ENCODE peak calls at places on chromosomes 11 and 22, in ten cellular contexts. One of them, this sample, is unnamed.
A peak's percentile ranks its signal among the peaks of the same experiment; 100 is the strongest.

GRCh38 chr11:47652070-47652469 is 9.7 kb upstream of the MTCH2 start:
- DNase-seq in activated CD4-positive, alpha-beta T cell treated with anti-CD3 and anti-CD28 coated beads, Interleukin-2, amount 50 U/mL, for 1 hour: no peak
- DNase-seq in WERI-Rb-1: no peak
- DNase-seq in CD4-positive, CD25-positive, alpha-beta regulatory T cell: no peak
- DNase-seq in left kidney: no peak
- DNase-seq in activated CD8-positive, alpha-beta memory T cell treated with anti-CD3 and anti-CD28 coated beads for 48 hours: no peak
- DNase-seq in left ventricle myocardium inferior: no peak
- DNase-seq in heart right ventricle: no peak
- DNase-seq in NAMALWA: no peak
- DNase-seq in H1: no peak
- DNase-seq in this sample: no peak

GRCh38 chr11:130212431-130212961 is 52.9 kb downstream of the ST14 start:
- DNase-seq in activated CD4-positive, alpha-beta T cell treated with anti-CD3 and anti-CD28 coated beads, Interleukin-2, amount 50 U/mL, for 1 hour: no peak
- DNase-seq in heart right ventricle: no peak
- DNase-seq in activated CD8-positive, alpha-beta memory T cell treated with anti-CD3 and anti-CD28 coated beads for 48 hours: no peak
- DNase-seq in H1: peak; percentile 50
- DNase-seq in CD4-positive, CD25-positive, alpha-beta regulatory T cell: no peak
- DNase-seq in left ventricle myocardium inferior: no peak
- DNase-seq in NAMALWA: peak; percentile 26
- DNase-seq in left kidney: no peak
- DNase-seq in WERI-Rb-1: peak; percentile 20
- DNase-seq in this sample: no peak

GRCh38 chr11:43021466-43021865 is 290.3 kb upstream of the API5 start:
- DNase-seq in H1: no peak
- DNase-seq in left kidney: peak; percentile 44
- DNase-seq in NAMALWA: peak; percentile 53
- DNase-seq in left ventricle myocardium inferior: no peak
- DNase-seq in heart right ventricle: no peak
- DNase-seq in WERI-Rb-1: peak; percentile 22
- DNase-seq in activated CD4-positive, alpha-beta T cell treated with anti-CD3 and anti-CD28 coated beads, Interleukin-2, amount 50 U/mL, for 1 hour: no peak
- DNase-seq in CD4-positive, CD25-positive, alpha-beta regulatory T cell: no peak
- DNase-seq in activated CD8-positive, alpha-beta memory T cell treated with anti-CD3 and anti-CD28 coated beads for 48 hours: no peak
- DNase-seq in this sample: peak; percentile 44

GRCh38 chr22:37454857-37455686 is 27.8 kb upstream of the ELFN2 start:
- DNase-seq in H1: no peak
- DNase-seq in heart right ventricle: no peak
- DNase-seq in WERI-Rb-1: no peak
- DNase-seq in left ventricle myocardium inferior: no peak
- DNase-seq in activated CD4-positive, alpha-beta T cell treated with anti-CD3 and anti-CD28 coated beads, Interleukin-2, amount 50 U/mL, for 1 hour: no peak
- DNase-seq in activated CD8-positive, alpha-beta memory T cell treated with anti-CD3 and anti-CD28 coated beads for 48 hours: no peak
- DNase-seq in left kidney: peak; percentile 58
- DNase-seq in NAMALWA: no peak
- DNase-seq in CD4-positive, CD25-positive, alpha-beta regulatory T cell: no peak
- DNase-seq in this sample: peak; percentile 29

GRCh38 chr11:72782081-72782920 is 11.5 kb downstream of the STARD10 start:
- DNase-seq in activated CD4-positive, alpha-beta T cell treated with anti-CD3 and anti-CD28 coated beads, Interleukin-2, amount 50 U/mL, for 1 hour: no peak
- DNase-seq in heart right ventricle: no peak
- DNase-seq in left ventricle myocardium inferior: no peak
- DNase-seq in activated CD8-positive, alpha-beta memory T cell treated with anti-CD3 and anti-CD28 coated beads for 48 hours: no peak
- DNase-seq in NAMALWA: no peak
- DNase-seq in left kidney: peak; percentile 72
- DNase-seq in CD4-positive, CD25-positive, alpha-beta regulatory T cell: no peak
- DNase-seq in H1: peak; percentile 72
- DNase-seq in WERI-Rb-1: peak; percentile 70
- DNase-seq in this sample: no peak

GRCh38 chr11:108115495-108116140 is 5.7 kb upstream of the ACAT1 start:
- DNase-seq in WERI-Rb-1: no peak
- DNase-seq in H1: peak; percentile 45
- DNase-seq in left kidney: peak; percentile 72
- DNase-seq in activated CD4-positive, alpha-beta T cell treated with anti-CD3 and anti-CD28 coated beads, Interleukin-2, amount 50 U/mL, for 1 hour: no peak
- DNase-seq in heart right ventricle: peak; percentile 86
- DNase-seq in NAMALWA: no peak
- DNase-seq in CD4-positive, CD25-positive, alpha-beta regulatory T cell: no peak
- DNase-seq in activated CD8-positive, alpha-beta memory T cell treated with anti-CD3 and anti-CD28 coated beads for 48 hours: no peak
- DNase-seq in left ventricle myocardium inferior: peak; percentile 86
- DNase-seq in this sample: peak; percentile 72

GRCh38 chr11:68659158-68659921 is 25.0 kb upstream of the GAL start:
- DNase-seq in H1: no peak
- DNase-seq in activated CD4-positive, alpha-beta T cell treated with anti-CD3 and anti-CD28 coated beads, Interleukin-2, amount 50 U/mL, for 1 hour: no peak
- DNase-seq in CD4-positive, CD25-positive, alpha-beta regulatory T cell: no peak
- DNase-seq in WERI-Rb-1: no peak
- DNase-seq in left kidney: peak; percentile 69
- DNase-seq in heart right ventricle: peak; percentile 71
- DNase-seq in NAMALWA: no peak
- DNase-seq in left ventricle myocardium inferior: peak; percentile 66
- DNase-seq in activated CD8-positive, alpha-beta memory T cell treated with anti-CD3 and anti-CD28 coated beads for 48 hours: no peak
- DNase-seq in this sample: no peak

GRCh38 chr11:33476945-33477584 is 219.9 kb downstream of the HIPK3 start:
- DNase-seq in heart right ventricle: no peak
- DNase-seq in left kidney: peak; percentile 5
- DNase-seq in left ventricle myocardium inferior: no peak
- DNase-seq in CD4-positive, CD25-positive, alpha-beta regulatory T cell: no peak
- DNase-seq in WERI-Rb-1: no peak
- DNase-seq in activated CD8-positive, alpha-beta memory T cell treated with anti-CD3 and anti-CD28 coated beads for 48 hours: no peak
- DNase-seq in activated CD4-positive, alpha-beta T cell treated with anti-CD3 and anti-CD28 coated beads, Interleukin-2, amount 50 U/mL, for 1 hour: no peak
- DNase-seq in H1: no peak
- DNase-seq in NAMALWA: no peak
- DNase-seq in this sample: no peak

GRCh38 chr22:27804016-27804415 is 2.5 kb upstream of the MN1 start:
- DNase-seq in H1: no peak
- DNase-seq in activated CD8-positive, alpha-beta memory T cell treated with anti-CD3 and anti-CD28 coated beads for 48 hours: no peak
- DNase-seq in WERI-Rb-1: no peak
- DNase-seq in CD4-positive, CD25-positive, alpha-beta regulatory T cell: no peak
- DNase-seq in NAMALWA: no peak
- DNase-seq in heart right ventricle: no peak
- DNase-seq in left kidney: no peak
- DNase-seq in activated CD4-positive, alpha-beta T cell treated with anti-CD3 and anti-CD28 coated beads, Interleukin-2, amount 50 U/mL, for 1 hour: no peak
- DNase-seq in left ventricle myocardium inferior: no peak
- DNase-seq in this sample: no peak

GRCh38 chr11:119460130-119460529 is 37.2 kb upstream of the THY1 start:
- DNase-seq in activated CD4-positive, alpha-beta T cell treated with anti-CD3 and anti-CD28 coated beads, Interleukin-2, amount 50 U/mL, for 1 hour: no peak
- DNase-seq in left kidney: no peak
- DNase-seq in left ventricle myocardium inferior: no peak
- DNase-seq in CD4-positive, CD25-positive, alpha-beta regulatory T cell: no peak
- DNase-seq in H1: no peak
- DNase-seq in NAMALWA: no peak
- DNase-seq in heart right ventricle: no peak
- DNase-seq in activated CD8-positive, alpha-beta memory T cell treated with anti-CD3 and anti-CD28 coated beads for 48 hours: no peak
- DNase-seq in WERI-Rb-1: no peak
- DNase-seq in this sample: no peak

GRCh38 chr11:19460718-19461405 is 220.1 kb upstream of the E2F8 start:
- DNase-seq in left ventricle myocardium inferior: peak; percentile 42
- DNase-seq in left kidney: peak; percentile 14
- DNase-seq in CD4-positive, CD25-positive, alpha-beta regulatory T cell: no peak
- DNase-seq in activated CD4-positive, alpha-beta T cell treated with anti-CD3 and anti-CD28 coated beads, Interleukin-2, amount 50 U/mL, for 1 hour: no peak
- DNase-seq in heart right ventricle: peak; percentile 56
- DNase-seq in activated CD8-positive, alpha-beta memory T cell treated with anti-CD3 and anti-CD28 coated beads for 48 hours: no peak
- DNase-seq in NAMALWA: no peak
- DNase-seq in WERI-Rb-1: no peak
- DNase-seq in H1: no peak
- DNase-seq in this sample: no peak

GRCh38 chr11:22581354-22581753 is 44.3 kb downstream of the FANCF start:
- DNase-seq in NAMALWA: no peak
- DNase-seq in left kidney: no peak
- DNase-seq in heart right ventricle: no peak
- DNase-seq in CD4-positive, CD25-positive, alpha-beta regulatory T cell: no peak
- DNase-seq in H1: no peak
- DNase-seq in left ventricle myocardium inferior: no peak
- DNase-seq in WERI-Rb-1: no peak
- DNase-seq in activated CD4-positive, alpha-beta T cell treated with anti-CD3 and anti-CD28 coated beads, Interleukin-2, amount 50 U/mL, for 1 hour: no peak
- DNase-seq in activated CD8-positive, alpha-beta memory T cell treated with anti-CD3 and anti-CD28 coated beads for 48 hours: no peak
- DNase-seq in this sample: no peak

GRCh38 chr11:68106165-68106940 is 14.8 kb downstream of the CHKA start:
- DNase-seq in heart right ventricle: no peak
- DNase-seq in WERI-Rb-1: no peak
- DNase-seq in left ventricle myocardium inferior: no peak
- DNase-seq in activated CD8-positive, alpha-beta memory T cell treated with anti-CD3 and anti-CD28 coated beads for 48 hours: no peak
- DNase-seq in left kidney: peak; percentile 26
- DNase-seq in NAMALWA: no peak
- DNase-seq in H1: no peak
- DNase-seq in CD4-positive, CD25-positive, alpha-beta regulatory T cell: no peak
- DNase-seq in activated CD4-positive, alpha-beta T cell treated with anti-CD3 and anti-CD28 coated beads, Interleukin-2, amount 50 U/mL, for 1 hour: no peak
- DNase-seq in this sample: no peak

GRCh38 chr22:31583861-31584485 is 78.0 kb downstream of the PISD start:
- DNase-seq in NAMALWA: no peak
- DNase-seq in left ventricle myocardium inferior: no peak
- DNase-seq in activated CD4-positive, alpha-beta T cell treated with anti-CD3 and anti-CD28 coated beads, Interleukin-2, amount 50 U/mL, for 1 hour: no peak
- DNase-seq in CD4-positive, CD25-positive, alpha-beta regulatory T cell: no peak
- DNase-seq in activated CD8-positive, alpha-beta memory T cell treated with anti-CD3 and anti-CD28 coated beads for 48 hours: no peak
- DNase-seq in WERI-Rb-1: no peak
- DNase-seq in left kidney: no peak
- DNase-seq in heart right ventricle: no peak
- DNase-seq in H1: no peak
- DNase-seq in this sample: no peak

GRCh38 chr11:66851698-66852465 is 5.0 kb upstream of the LRFN4 start:
- DNase-seq in NAMALWA: peak; percentile 76
- DNase-seq in CD4-positive, CD25-positive, alpha-beta regulatory T cell: peak; percentile 64
- DNase-seq in activated CD4-positive, alpha-beta T cell treated with anti-CD3 and anti-CD28 coated beads, Interleukin-2, amount 50 U/mL, for 1 hour: peak; percentile 15
- DNase-seq in heart right ventricle: no peak
- DNase-seq in left ventricle myocardium inferior: no peak
- DNase-seq in WERI-Rb-1: peak; percentile 56
- DNase-seq in H1: peak; percentile 80
- DNase-seq in left kidney: no peak
- DNase-seq in activated CD8-positive, alpha-beta memory T cell treated with anti-CD3 and anti-CD28 coated beads for 48 hours: no peak
- DNase-seq in this sample: no peak

GRCh38 chr11:79062814-79063762 is 377.7 kb downstream of the TENM4 start:
- DNase-seq in heart right ventricle: peak; percentile 14
- DNase-seq in activated CD8-positive, alpha-beta memory T cell treated with anti-CD3 and anti-CD28 coated beads for 48 hours: no peak
- DNase-seq in NAMALWA: peak; percentile 2
- DNase-seq in H1: peak; percentile 64
- DNase-seq in CD4-positive, CD25-positive, alpha-beta regulatory T cell: no peak
- DNase-seq in left kidney: peak; percentile 80
- DNase-seq in WERI-Rb-1: peak; percentile 77
- DNase-seq in activated CD4-positive, alpha-beta T cell treated with anti-CD3 and anti-CD28 coated beads, Interleukin-2, amount 50 U/mL, for 1 hour: no peak
- DNase-seq in left ventricle myocardium inferior: no peak
- DNase-seq in this sample: no peak

GRCh38 chr11:124625504-124626168 is 3.0 kb downstream of the TBRG1 start:
- DNase-seq in heart right ventricle: no peak
- DNase-seq in NAMALWA: no peak
- DNase-seq in CD4-positive, CD25-positive, alpha-beta regulatory T cell: no peak
- DNase-seq in left ventricle myocardium inferior: no peak
- DNase-seq in left kidney: no peak
- DNase-seq in H1: no peak
- DNase-seq in activated CD8-positive, alpha-beta memory T cell treated with anti-CD3 and anti-CD28 coated beads for 48 hours: no peak
- DNase-seq in activated CD4-positive, alpha-beta T cell treated with anti-CD3 and anti-CD28 coated beads, Interleukin-2, amount 50 U/mL, for 1 hour: no peak
- DNase-seq in WERI-Rb-1: no peak
- DNase-seq in this sample: no peak

GRCh38 chr11:118633979-118634378 is 26.6 kb downstream of the PHLDB1 start:
- DNase-seq in NAMALWA: no peak
- DNase-seq in activated CD8-positive, alpha-beta memory T cell treated with anti-CD3 and anti-CD28 coated beads for 48 hours: no peak
- DNase-seq in H1: no peak
- DNase-seq in left ventricle myocardium inferior: no peak
- DNase-seq in CD4-positive, CD25-positive, alpha-beta regulatory T cell: no peak
- DNase-seq in activated CD4-positive, alpha-beta T cell treated with anti-CD3 and anti-CD28 coated beads, Interleukin-2, amount 50 U/mL, for 1 hour: no peak
- DNase-seq in left kidney: no peak
- DNase-seq in WERI-Rb-1: no peak
- DNase-seq in heart right ventricle: no peak
- DNase-seq in this sample: no peak

GRCh38 chr11:24509114-24509513 is 12.3 kb downstream of the LUZP2 start:
- DNase-seq in H1: no peak
- DNase-seq in WERI-Rb-1: no peak
- DNase-seq in heart right ventricle: no peak
- DNase-seq in activated CD4-positive, alpha-beta T cell treated with anti-CD3 and anti-CD28 coated beads, Interleukin-2, amount 50 U/mL, for 1 hour: no peak
- DNase-seq in CD4-positive, CD25-positive, alpha-beta regulatory T cell: no peak
- DNase-seq in NAMALWA: peak; percentile 18
- DNase-seq in left kidney: no peak
- DNase-seq in activated CD8-positive, alpha-beta memory T cell treated with anti-CD3 and anti-CD28 coated beads for 48 hours: no peak
- DNase-seq in left ventricle myocardium inferior: no peak
- DNase-seq in this sample: peak; percentile 34

GRCh38 chr22:46797355-46797754 is 34.9 kb downstream of the TBC1D22A start:
- DNase-seq in NAMALWA: peak; percentile 57
- DNase-seq in left ventricle myocardium inferior: no peak
- DNase-seq in heart right ventricle: no peak
- DNase-seq in activated CD4-positive, alpha-beta T cell treated with anti-CD3 and anti-CD28 coated beads, Interleukin-2, amount 50 U/mL, for 1 hour: no peak
- DNase-seq in WERI-Rb-1: peak; percentile 39
- DNase-seq in activated CD8-positive, alpha-beta memory T cell treated with anti-CD3 and anti-CD28 coated beads for 48 hours: no peak
- DNase-seq in H1: no peak
- DNase-seq in CD4-positive, CD25-positive, alpha-beta regulatory T cell: peak; percentile 31
- DNase-seq in left kidney: peak; percentile 85
- DNase-seq in this sample: peak; percentile 35

GRCh38 chr11:112004389-112004788 is 20.8 kb upstream of the DLAT start:
- DNase-seq in CD4-positive, CD25-positive, alpha-beta regulatory T cell: peak; percentile 47
- DNase-seq in H1: peak; percentile 51
- DNase-seq in activated CD4-positive, alpha-beta T cell treated with anti-CD3 and anti-CD28 coated beads, Interleukin-2, amount 50 U/mL, for 1 hour: peak; percentile 7
- DNase-seq in activated CD8-positive, alpha-beta memory T cell treated with anti-CD3 and anti-CD28 coated beads for 48 hours: no peak
- DNase-seq in heart right ventricle: no peak
- DNase-seq in NAMALWA: peak; percentile 81
- DNase-seq in left kidney: no peak
- DNase-seq in WERI-Rb-1: no peak
- DNase-seq in left ventricle myocardium inferior: no peak
- DNase-seq in this sample: peak; percentile 20

GRCh38 chr11:92714111-92714510 is 255.3 kb upstream of the MTNR1B start:
- DNase-seq in CD4-positive, CD25-positive, alpha-beta regulatory T cell: no peak
- DNase-seq in left ventricle myocardium inferior: no peak
- DNase-seq in heart right ventricle: no peak
- DNase-seq in H1: no peak
- DNase-seq in WERI-Rb-1: no peak
- DNase-seq in NAMALWA: no peak
- DNase-seq in activated CD4-positive, alpha-beta T cell treated with anti-CD3 and anti-CD28 coated beads, Interleukin-2, amount 50 U/mL, for 1 hour: no peak
- DNase-seq in activated CD8-positive, alpha-beta memory T cell treated with anti-CD3 and anti-CD28 coated beads for 48 hours: no peak
- DNase-seq in left kidney: no peak
- DNase-seq in this sample: no peak

GRCh38 chr11:6771926-6772898 is at the start of gene OR2AG2:
- DNase-seq in activated CD4-positive, alpha-beta T cell treated with anti-CD3 and anti-CD28 coated beads, Interleukin-2, amount 50 U/mL, for 1 hour: no peak
- DNase-seq in left ventricle myocardium inferior: no peak
- DNase-seq in CD4-positive, CD25-positive, alpha-beta regulatory T cell: no peak
- DNase-seq in activated CD8-positive, alpha-beta memory T cell treated with anti-CD3 and anti-CD28 coated beads for 48 hours: no peak
- DNase-seq in heart right ventricle: no peak
- DNase-seq in H1: no peak
- DNase-seq in NAMALWA: peak; percentile 70
- DNase-seq in WERI-Rb-1: no peak
- DNase-seq in left kidney: peak; percentile 3
- DNase-seq in this sample: no peak

GRCh38 chr11:132962026-132962425 is 570.3 kb downstream of the OPCML start:
- DNase-seq in CD4-positive, CD25-positive, alpha-beta regulatory T cell: no peak
- DNase-seq in left ventricle myocardium inferior: no peak
- DNase-seq in activated CD8-positive, alpha-beta memory T cell treated with anti-CD3 and anti-CD28 coated beads for 48 hours: no peak
- DNase-seq in NAMALWA: no peak
- DNase-seq in activated CD4-positive, alpha-beta T cell treated with anti-CD3 and anti-CD28 coated beads, Interleukin-2, amount 50 U/mL, for 1 hour: no peak
- DNase-seq in H1: no peak
- DNase-seq in heart right ventricle: no peak
- DNase-seq in left kidney: no peak
- DNase-seq in WERI-Rb-1: no peak
- DNase-seq in this sample: peak; percentile 7

GRCh38 chr22:49929553-49929979 is 11.1 kb downstream of the CRELD2 start:
- DNase-seq in left ventricle myocardium inferior: peak; percentile 60
- DNase-seq in activated CD8-positive, alpha-beta memory T cell treated with anti-CD3 and anti-CD28 coated beads for 48 hours: peak; percentile 78
- DNase-seq in H1: peak; percentile 94
- DNase-seq in WERI-Rb-1: peak; percentile 53
- DNase-seq in CD4-positive, CD25-positive, alpha-beta regulatory T cell: peak; percentile 69
- DNase-seq in left kidney: peak; percentile 77
- DNase-seq in activated CD4-positive, alpha-beta T cell treated with anti-CD3 and anti-CD28 coated beads, Interleukin-2, amount 50 U/mL, for 1 hour: peak; percentile 75
- DNase-seq in heart right ventricle: no peak
- DNase-seq in NAMALWA: peak; percentile 85
- DNase-seq in this sample: no peak

GRCh38 chr22:49023161-49023878 is 804.4 kb downstream of the BRD1 start:
- DNase-seq in CD4-positive, CD25-positive, alpha-beta regulatory T cell: no peak
- DNase-seq in left kidney: no peak
- DNase-seq in H1: no peak
- DNase-seq in left ventricle myocardium inferior: no peak
- DNase-seq in NAMALWA: no peak
- DNase-seq in activated CD8-positive, alpha-beta memory T cell treated with anti-CD3 and anti-CD28 coated beads for 48 hours: no peak
- DNase-seq in heart right ventricle: no peak
- DNase-seq in WERI-Rb-1: no peak
- DNase-seq in activated CD4-positive, alpha-beta T cell treated with anti-CD3 and anti-CD28 coated beads, Interleukin-2, amount 50 U/mL, for 1 hour: no peak
- DNase-seq in this sample: no peak

GRCh38 chr11:74462631-74463030 is 4.7 kb downstream of the KCNE3 start:
- DNase-seq in activated CD4-positive, alpha-beta T cell treated with anti-CD3 and anti-CD28 coated beads, Interleukin-2, amount 50 U/mL, for 1 hour: no peak
- DNase-seq in WERI-Rb-1: no peak
- DNase-seq in left ventricle myocardium inferior: no peak
- DNase-seq in left kidney: no peak
- DNase-seq in activated CD8-positive, alpha-beta memory T cell treated with anti-CD3 and anti-CD28 coated beads for 48 hours: no peak
- DNase-seq in NAMALWA: no peak
- DNase-seq in heart right ventricle: no peak
- DNase-seq in H1: no peak
- DNase-seq in CD4-positive, CD25-positive, alpha-beta regulatory T cell: no peak
- DNase-seq in this sample: no peak

GRCh38 chr11:110100476-110101240 is 7.5 kb downstream of the ZC3H12C start:
- DNase-seq in H1: no peak
- DNase-seq in NAMALWA: no peak
- DNase-seq in activated CD4-positive, alpha-beta T cell treated with anti-CD3 and anti-CD28 coated beads, Interleukin-2, amount 50 U/mL, for 1 hour: no peak
- DNase-seq in WERI-Rb-1: no peak
- DNase-seq in left kidney: no peak
- DNase-seq in activated CD8-positive, alpha-beta memory T cell treated with anti-CD3 and anti-CD28 coated beads for 48 hours: no peak
- DNase-seq in left ventricle myocardium inferior: no peak
- DNase-seq in heart right ventricle: no peak
- DNase-seq in CD4-positive, CD25-positive, alpha-beta regulatory T cell: no peak
- DNase-seq in this sample: no peak